ENCODE peak calls at places on chromosomes 4 and X, in eight cellular contexts. Z is M059J; V is NCI-H2029 treated with DMSO at 0.1 percent for 48 hours; R is stimulated activated CD4-positive, alpha-beta T cell treated with anti-CD3 and anti-CD28 coated beads, TNF-alpha, amount 100 ng/mL, for 48 hours; H is HEK293T; T is SJCRH30; B is activated naive CD4-positive, alpha-beta T cell treated with anti-CD3 and anti-CD28 coated beads, Interleukin-2, amount 50 U/mL, for 72 hours; C is naive thymus-derived CD4-positive, alpha-beta T cell. D is an unnamed sample.

GRCh38 chr4:101200561-101200960 is 146.8 kb downstream of the PPP3CA start:
- DNase-seq in B (no peak), Z (peak), C (no peak), H (no peak), R (no peak), V (no peak), T (no peak), D (peak)

GRCh38 chr4:40231464-40231863 is 34.6 kb downstream of the RHOH start:
- DNase-seq in T (no peak), V (no peak), R (no peak), H (no peak), Z (no peak), C (no peak), B (no peak), D (no peak)

GRCh38 chrX:38804481-38805293 is 3.4 kb downstream of the MID1IP1 start:
- DNase-seq in B (peak), H (peak), R (no peak), C (peak), Z (peak), V (no peak), T (peak), D (peak)

GRCh38 chrX:73768886-73769285 is 205.9 kb downstream of the CHIC1 start:
- DNase-seq in C (no peak), R (no peak), B (no peak), V (no peak), H (no peak), Z (no peak), T (no peak), D (no peak)

GRCh38 chr4:108533245-108533844 is 87.0 kb upstream of the RPL34 start:
- DNase-seq in B (no peak), C (no peak), T (peak), V (no peak), Z (no peak), R (no peak), H (no peak), D (no peak)

GRCh38 chrX:114798902-114799301 is 215.0 kb downstream of the HTR2C start:
- DNase-seq in R (no peak), B (no peak), V (no peak), T (no peak), Z (peak), C (no peak), H (no peak), D (no peak)

GRCh38 chr4:81215219-81215892 is at the start of gene PRKG2:
- DNase-seq in C (no peak), V (no peak), Z (no peak), R (no peak), B (no peak), T (no peak), H (peak), D (no peak)

GRCh38 chr4:77618383-77619241 is 13.0 kb downstream of the CXCL13 start:
- DNase-seq in Z (peak), H (peak), B (no peak), R (peak), T (peak), V (peak), C (peak), D (no peak)

GRCh38 chr4:146495277-146495676 is 26.5 kb downstream of the SLC10A7 start:
- DNase-seq in T (no peak), R (no peak), H (no peak), B (no peak), V (no peak), Z (peak), C (no peak), D (peak)

GRCh38 chrX:129577473-129577872 is 37.4 kb downstream of the OCRL start:
- DNase-seq in Z (peak), C (no peak), H (no peak), T (no peak), B (no peak), R (no peak), V (no peak), D (peak)

GRCh38 chrX:3143043-3143799 is 102.0 kb downstream of the ARSF start:
- DNase-seq in B (no peak), V (no peak), Z (peak), H (no peak), C (peak), T (no peak), R (no peak), D (no peak)

GRCh38 chr4:53586121-53586816 is 5.0 kb downstream of the LNX1 start:
- DNase-seq in H (no peak), V (no peak), B (no peak), R (no peak), T (no peak), C (no peak), Z (peak), D (peak)

GRCh38 chrX:9758239-9758638 is 7.4 kb downstream of the GPR143 start:
- DNase-seq in C (no peak), T (peak), B (no peak), R (no peak), Z (no peak), H (no peak), V (no peak), D (no peak)

GRCh38 chr4:98394134-98394533 is 132.9 kb downstream of the RAP1GDS1 start:
- DNase-seq in T (no peak), R (no peak), V (no peak), B (no peak), C (no peak), Z (peak), H (no peak), D (no peak)

GRCh38 chrX:102712216-102712966 is at the start of gene GPRASP2:
- DNase-seq in Z (peak), V (no peak), C (peak), H (peak), T (peak), R (no peak), B (no peak), D (no peak)

GRCh38 chr4:55184600-55185523 is 59.5 kb upstream of the KDR start:
- DNase-seq in C (peak), V (peak), H (peak), Z (peak), R (peak), T (no peak), B (no peak), D (peak)

GRCh38 chrX:11474576-11474975 is 181.4 kb downstream of the AMELX start:
- DNase-seq in R (no peak), T (no peak), C (no peak), Z (peak), V (no peak), H (no peak), B (no peak), D (no peak)

GRCh38 chr4:74546020-74546419 is 101.1 kb downstream of the AREG start:
- DNase-seq in H (no peak), C (no peak), B (no peak), Z (peak), R (no peak), T (no peak), V (no peak), D (peak)

GRCh38 chr4:76016383-76016782 is 6.9 kb downstream of the CXCL10 start:
- DNase-seq in C (no peak), Z (no peak), R (no peak), V (no peak), B (no peak), H (no peak), T (no peak), D (peak)

GRCh38 chrX:136207546-136207945 is 43.7 kb downstream of the MAP7D3 start:
- DNase-seq in Z (peak), T (no peak), B (no peak), C (no peak), V (no peak), H (no peak), R (no peak), D (no peak)

GRCh38 chr4:168880811-168881595 is 129.1 kb downstream of the CBR4 start:
- DNase-seq in T (no peak), Z (no peak), R (no peak), B (no peak), H (no peak), V (no peak), C (no peak), D (no peak)

GRCh38 chr4:73485596-73485995 is 4.1 kb downstream of the AFM start:
- DNase-seq in V (no peak), H (no peak), Z (no peak), C (no peak), R (no peak), B (no peak), T (no peak), D (no peak)

GRCh38 chr4:115126487-115126886 is 13.1 kb upstream of the NDST4 start:
- DNase-seq in H (peak), V (no peak), R (no peak), B (no peak), T (peak), Z (no peak), C (no peak), D (no peak)

GRCh38 chr4:156977435-156978160 is 6.0 kb upstream of the PDGFC start:
- DNase-seq in Z (peak), C (no peak), T (no peak), V (no peak), B (no peak), H (no peak), R (no peak), D (no peak)

GRCh38 chrX:8743126-8743732 is 11.3 kb upstream of the ANOS1 start:
- DNase-seq in T (peak), Z (peak), B (no peak), C (peak), R (peak), H (peak), V (no peak), D (no peak)

GRCh38 chr4:52718123-52718522 is 33.1 kb downstream of the ERVMER34-1 start:
- DNase-seq in V (no peak), B (no peak), Z (peak), H (no peak), R (no peak), T (no peak), C (no peak), D (no peak)

GRCh38 chrX:40383969-40384368 is 196.8 kb upstream of the ATP6AP2 start:
- DNase-seq in V (no peak), B (no peak), H (no peak), Z (peak), R (no peak), C (no peak), T (no peak), D (no peak)

GRCh38 chr4:170395773-170396172 is 306.0 kb upstream of the AADAT start:
- DNase-seq in H (no peak), T (no peak), R (no peak), B (no peak), C (no peak), Z (no peak), V (no peak), D (no peak)

GRCh38 chrX:101460669-101461068 is 24.6 kb upstream of the ARMCX4 start:
- DNase-seq in H (no peak), V (no peak), B (no peak), T (no peak), R (no peak), C (no peak), Z (no peak), D (no peak)

GRCh38 chr4:146186556-146186955 is 11.0 kb downstream of the LSM6 start:
- DNase-seq in Z (no peak), B (no peak), V (no peak), H (no peak), R (no peak), T (no peak), C (no peak), D (no peak)

GRCh38 chr4:44256414-44256813 is 192.2 kb downstream of the KCTD8 start:
- DNase-seq in Z (no peak), H (no peak), B (no peak), V (no peak), C (no peak), T (no peak), R (no peak), D (no peak)

GRCh38 chrX:134460861-134461218 is 875 bp downstream of the HPRT1 start:
- DNase-seq in C (no peak), H (no peak), V (no peak), T (no peak), R (no peak), B (no peak), Z (peak), D (no peak)

GRCh38 chr4:53646792-53647191 is 55.5 kb upstream of the LNX1 start:
- DNase-seq in B (no peak), H (no peak), C (no peak), Z (no peak), T (no peak), R (no peak), V (no peak), D (no peak)

GRCh38 chr4:4995866-4996265 is 23.4 kb downstream of the CYTL1 start:
- DNase-seq in B (no peak), Z (no peak), H (no peak), C (no peak), R (no peak), V (no peak), T (no peak), D (no peak)

GRCh38 chr4:145773581-145774234 is 93.8 kb downstream of the C4orf51 start:
- DNase-seq in V (no peak), R (no peak), T (no peak), H (no peak), B (no peak), C (no peak), Z (no peak), D (no peak)

GRCh38 chrX:16665089-16665488 is 15.1 kb downstream of the S100G start:
- DNase-seq in V (no peak), T (no peak), C (no peak), B (no peak), R (no peak), Z (peak), H (no peak), D (no peak)

GRCh38 chr4:104365618-104366017 is 129.1 kb downstream of the CXXC4 start:
- DNase-seq in V (no peak), H (no peak), R (no peak), C (no peak), Z (no peak), B (no peak), T (no peak), D (no peak)